ENCODE peak calls at places on chromosomes 13 and 19, in seven cellular contexts. One of them, this sample, is unnamed.

GRCh38 chr13:111610077-111610476 is 289.6 kb downstream of the TEX29 start:
- DNase-seq in cardiac fibroblast: no peak
- DNase-seq in lower leg skin: no peak
- DNase-seq in A549: no peak
- DNase-seq in CD8-positive, alpha-beta T cell: no peak
- DNase-seq in BJ: no peak
- DNase-seq in testis: no peak
- DNase-seq in this sample: no peak

GRCh38 chr13:112747256-112747655 is 57.4 kb downstream of the ATP11A start:
- DNase-seq in cardiac fibroblast: no peak
- DNase-seq in lower leg skin: no peak
- DNase-seq in A549: no peak
- DNase-seq in CD8-positive, alpha-beta T cell: no peak
- DNase-seq in BJ: no peak
- DNase-seq in testis: peak
- DNase-seq in this sample: peak

GRCh38 chr13:107764012-107764411 is 451.3 kb downstream of the LIG4 start:
- DNase-seq in cardiac fibroblast: no peak
- DNase-seq in lower leg skin: no peak
- DNase-seq in A549: no peak
- DNase-seq in CD8-positive, alpha-beta T cell: no peak
- DNase-seq in BJ: no peak
- DNase-seq in testis: no peak
- DNase-seq in this sample: no peak

GRCh38 chr19:2507109-2507508 is 31.2 kb downstream of the GADD45B start:
- DNase-seq in cardiac fibroblast: peak
- DNase-seq in lower leg skin: no peak
- DNase-seq in A549: peak
- DNase-seq in CD8-positive, alpha-beta T cell: peak
- DNase-seq in BJ: no peak
- DNase-seq in testis: no peak
- DNase-seq in this sample: no peak

GRCh38 chr19:8395621-8396082 is 5.5 kb downstream of the RAB11B start:
- DNase-seq in cardiac fibroblast: no peak
- DNase-seq in lower leg skin: no peak
- DNase-seq in A549: no peak
- DNase-seq in CD8-positive, alpha-beta T cell: no peak
- DNase-seq in BJ: no peak
- DNase-seq in testis: no peak
- DNase-seq in this sample: no peak

GRCh38 chr19:21617740-21618339 is 112.4 kb downstream of the ZNF429 start:
- DNase-seq in cardiac fibroblast: no peak
- DNase-seq in lower leg skin: no peak
- DNase-seq in A549: no peak
- DNase-seq in CD8-positive, alpha-beta T cell: no peak
- DNase-seq in BJ: no peak
- DNase-seq in testis: no peak
- DNase-seq in this sample: no peak

GRCh38 chr19:34996978-34997640 is 3.0 kb upstream of the GRAMD1A start:
- DNase-seq in cardiac fibroblast: no peak
- DNase-seq in lower leg skin: no peak
- DNase-seq in A549: no peak
- DNase-seq in CD8-positive, alpha-beta T cell: peak
- DNase-seq in BJ: no peak
- DNase-seq in testis: no peak
- DNase-seq in this sample: peak

GRCh38 chr13:44317752-44318550 is 55.7 kb upstream of the SERP2 start:
- DNase-seq in cardiac fibroblast: peak
- DNase-seq in lower leg skin: peak
- DNase-seq in A549: no peak
- DNase-seq in CD8-positive, alpha-beta T cell: no peak
- DNase-seq in BJ: no peak
- DNase-seq in testis: no peak
- DNase-seq in this sample: no peak

GRCh38 chr13:31904941-31905824 is 126.4 kb upstream of the FRY start:
- DNase-seq in cardiac fibroblast: no peak
- DNase-seq in lower leg skin: no peak
- DNase-seq in A549: no peak
- DNase-seq in CD8-positive, alpha-beta T cell: no peak
- DNase-seq in BJ: no peak
- DNase-seq in testis: no peak
- DNase-seq in this sample: no peak

GRCh38 chr13:98397221-98397620 is 179.7 kb downstream of the STK24 start:
- DNase-seq in cardiac fibroblast: peak
- DNase-seq in lower leg skin: no peak
- DNase-seq in A549: no peak
- DNase-seq in CD8-positive, alpha-beta T cell: no peak
- DNase-seq in BJ: no peak
- DNase-seq in testis: no peak
- DNase-seq in this sample: no peak
- TF ChIP-seq CTCF in cardiac fibroblast: peak
- TF ChIP-seq CTCF in lower leg skin: no peak
- TF ChIP-seq CTCF in A549: no peak
- TF ChIP-seq CTCF in CD8-positive, alpha-beta T cell: no peak
- TF ChIP-seq CTCF in BJ: peak
- TF ChIP-seq CTCF in testis: no peak
- TF ChIP-seq CTCF in this sample: no peak

GRCh38 chr19:53896682-53897081 is 12.4 kb upstream of the CACNG7 start:
- DNase-seq in cardiac fibroblast: no peak
- DNase-seq in lower leg skin: no peak
- DNase-seq in A549: no peak
- DNase-seq in CD8-positive, alpha-beta T cell: no peak
- DNase-seq in BJ: no peak
- DNase-seq in testis: no peak
- DNase-seq in this sample: no peak

GRCh38 chr19:53900191-53900860 is 8.8 kb upstream of the CACNG7 start:
- DNase-seq in cardiac fibroblast: no peak
- DNase-seq in lower leg skin: no peak
- DNase-seq in A549: no peak
- DNase-seq in CD8-positive, alpha-beta T cell: no peak
- DNase-seq in BJ: no peak
- DNase-seq in testis: no peak
- DNase-seq in this sample: no peak

GRCh38 chr19:53897459-53897858 is 11.6 kb upstream of the CACNG7 start:
- DNase-seq in cardiac fibroblast: no peak
- DNase-seq in lower leg skin: no peak
- DNase-seq in A549: no peak
- DNase-seq in CD8-positive, alpha-beta T cell: no peak
- DNase-seq in BJ: no peak
- DNase-seq in testis: no peak
- DNase-seq in this sample: no peak

GRCh38 chr19:53898680-53899341 is 10.3 kb upstream of the CACNG7 start:
- DNase-seq in cardiac fibroblast: no peak
- DNase-seq in lower leg skin: no peak
- DNase-seq in A549: no peak
- DNase-seq in CD8-positive, alpha-beta T cell: no peak
- DNase-seq in BJ: no peak
- DNase-seq in testis: peak
- DNase-seq in this sample: no peak

GRCh38 chr19:53898166-53898565 is 10.9 kb upstream of the CACNG7 start:
- DNase-seq in cardiac fibroblast: no peak
- DNase-seq in lower leg skin: no peak
- DNase-seq in A549: no peak
- DNase-seq in CD8-positive, alpha-beta T cell: no peak
- DNase-seq in BJ: no peak
- DNase-seq in testis: no peak
- DNase-seq in this sample: no peak
- H3K4me3 ChIP-seq in cardiac fibroblast: no peak
- H3K4me3 ChIP-seq in lower leg skin: no peak
- H3K4me3 ChIP-seq in A549: no peak
- H3K4me3 ChIP-seq in CD8-positive, alpha-beta T cell: no peak
- H3K4me3 ChIP-seq in BJ: no peak
- H3K4me3 ChIP-seq in testis: no peak
- H3K4me3 ChIP-seq in this sample: no peak

DNA sequence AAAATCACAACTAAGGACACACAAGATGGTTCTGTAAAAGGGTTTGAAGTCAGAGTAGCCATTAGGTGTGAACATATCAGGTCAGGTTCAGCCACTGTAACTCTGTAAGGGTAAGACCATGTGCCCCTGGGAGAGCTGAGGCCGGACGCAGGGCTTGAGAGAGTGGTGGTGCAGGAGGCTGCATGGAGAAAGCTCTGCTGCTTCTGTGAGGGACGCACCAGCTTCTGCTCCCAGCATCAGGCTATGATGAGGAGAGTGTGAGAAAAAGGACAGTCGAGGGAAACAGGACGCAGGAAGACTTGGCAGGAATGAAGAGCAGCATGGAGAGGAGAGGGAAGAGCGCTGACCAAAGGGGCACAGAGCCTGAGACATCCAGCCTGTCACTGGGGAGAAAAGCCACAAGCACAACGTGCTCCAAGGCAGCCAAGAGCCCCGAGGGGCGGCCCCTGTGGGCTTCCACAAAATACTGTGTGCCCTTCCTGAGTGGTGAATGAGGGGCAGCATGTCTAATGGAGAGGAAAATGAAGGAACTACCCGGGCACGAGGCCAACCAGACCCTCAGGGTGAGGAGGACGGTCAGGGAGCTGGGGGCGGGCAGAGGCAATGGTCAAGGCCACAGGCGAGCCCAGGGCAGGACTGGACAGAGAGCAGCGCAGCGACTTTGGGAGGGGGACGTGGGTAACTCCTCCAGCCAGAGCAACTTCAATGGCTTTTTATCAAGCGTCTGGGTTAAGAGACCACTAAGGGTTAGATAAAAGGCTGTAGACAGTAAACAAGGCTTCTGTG is 107.7 kb downstream of the COL4A1 start:
- DNase-seq in cardiac fibroblast: no peak
- DNase-seq in lower leg skin: no peak
- DNase-seq in A549: no peak
- DNase-seq in CD8-positive, alpha-beta T cell: no peak
- DNase-seq in BJ: no peak
- DNase-seq in testis: no peak
- DNase-seq in this sample: no peak
- TF ChIP-seq CTCF in cardiac fibroblast: no peak
- TF ChIP-seq CTCF in lower leg skin: no peak
- TF ChIP-seq CTCF in A549: no peak
- TF ChIP-seq CTCF in CD8-positive, alpha-beta T cell: no peak
- TF ChIP-seq CTCF in BJ: no peak
- TF ChIP-seq CTCF in testis: no peak
- TF ChIP-seq CTCF in this sample: no peak

GRCh38 chr13:47455581-47455980 is 545.5 kb downstream of the SUCLA2 start:
- DNase-seq in cardiac fibroblast: peak
- DNase-seq in lower leg skin: no peak
- DNase-seq in A549: no peak
- DNase-seq in CD8-positive, alpha-beta T cell: no peak
- DNase-seq in BJ: no peak
- DNase-seq in testis: peak
- DNase-seq in this sample: no peak
- H3K4me3 ChIP-seq in cardiac fibroblast: no peak
- H3K4me3 ChIP-seq in lower leg skin: no peak
- H3K4me3 ChIP-seq in A549: no peak
- H3K4me3 ChIP-seq in CD8-positive, alpha-beta T cell: no peak
- H3K4me3 ChIP-seq in BJ: no peak
- H3K4me3 ChIP-seq in testis: no peak
- H3K4me3 ChIP-seq in this sample: no peak

DNA sequence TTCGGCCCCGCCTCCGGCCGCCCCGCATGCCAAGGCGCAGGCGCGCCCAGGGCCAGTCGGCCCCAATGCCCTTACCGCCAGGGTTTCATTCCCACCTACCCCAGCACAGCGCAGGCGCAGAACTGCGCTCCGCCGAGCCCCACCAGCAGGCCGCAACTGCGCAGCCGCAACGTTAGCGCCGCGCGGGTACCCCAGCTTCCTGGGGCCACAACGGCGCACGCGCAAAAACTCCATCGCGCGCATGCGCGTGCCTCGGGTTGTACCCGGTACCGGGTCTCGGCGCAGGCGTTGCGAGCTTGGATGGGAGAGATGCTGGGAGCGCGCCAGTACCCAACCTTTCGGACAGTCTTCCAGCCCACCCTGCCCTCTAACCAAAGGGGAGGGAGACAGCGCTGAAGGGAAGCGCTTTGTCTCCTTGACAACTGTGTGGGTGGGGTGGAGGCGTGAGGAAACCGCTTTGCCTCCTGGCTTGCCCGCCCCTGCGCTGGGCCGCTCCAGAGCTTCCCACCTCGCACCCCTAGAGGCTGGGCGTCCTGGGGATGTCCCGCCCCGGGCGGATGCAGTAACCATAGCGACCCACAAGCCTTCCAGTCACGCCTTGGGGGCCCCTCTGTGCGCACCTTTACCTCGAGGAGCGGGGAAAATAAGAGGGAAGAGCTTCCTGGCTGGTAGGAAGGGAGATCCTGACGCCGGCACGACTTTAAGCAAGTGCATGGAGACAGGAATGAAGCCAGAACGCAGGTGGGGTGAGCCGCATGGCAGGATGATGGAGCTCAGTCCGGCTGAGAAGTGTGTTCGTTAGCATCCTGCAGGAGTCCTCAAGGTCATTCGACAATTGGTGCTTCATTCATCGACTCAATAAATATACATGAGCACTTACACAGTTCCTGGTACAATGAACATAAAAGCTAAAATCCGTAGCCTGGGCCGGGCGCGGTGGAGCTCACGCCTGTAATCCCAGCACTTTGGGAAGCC is 525 bp upstream of the MYPOP start:
- DNase-seq in cardiac fibroblast: peak
- DNase-seq in lower leg skin: peak
- DNase-seq in A549: peak
- DNase-seq in CD8-positive, alpha-beta T cell: peak
- DNase-seq in BJ: peak
- DNase-seq in testis: peak
- DNase-seq in this sample: peak
- TF ChIP-seq CTCF in cardiac fibroblast: no peak
- TF ChIP-seq CTCF in lower leg skin: no peak
- TF ChIP-seq CTCF in A549: no peak
- TF ChIP-seq CTCF in CD8-positive, alpha-beta T cell: no peak
- TF ChIP-seq CTCF in BJ: no peak
- TF ChIP-seq CTCF in testis: no peak
- TF ChIP-seq CTCF in this sample: no peak